ENCODE peak calls at places on chromosomes 2 and 18, in four cellular contexts. R, W, B and S are unnamed samples.
A peak's percentile ranks its signal among the peaks of the same experiment; 100 is the strongest.

GRCh38 chr2:174802459-174802858 is 38.2 kb upstream of the CHRNA1 start:
- DNase-seq in R (no peak), W (no peak), B (no peak), S (no peak)

GRCh38 chr2:619964-620363 is 57.2 kb downstream of the TMEM18 start:
- DNase-seq in R (no peak), W (no peak), B (no peak), S (no peak)

GRCh38 chr2:109261906-109262631 is 133.1 kb downstream of the SH3RF3 start:
- DNase-seq in R (no peak), W (no peak), B (peak; percentile 28), S (no peak)

GRCh38 chr2:46803551-46803885 is 112.1 kb downstream of the MCFD2 start:
- DNase-seq in R (no peak), W (no peak), B (peak; percentile 39), S (no peak)

GRCh38 chr2:524442-524841 is 152.8 kb downstream of the TMEM18 start:
- DNase-seq in R (no peak), W (no peak), B (no peak), S (no peak)

GRCh38 chr2:21270658-21271057 is 146.9 kb downstream of the TDRD15 start:
- DNase-seq in R (no peak), W (peak; percentile 82), B (peak; percentile 46), S (peak; percentile 92)

GRCh38 chr18:21803495-21803894 is 62.9 kb downstream of the MIB1 start:
- DNase-seq in R (no peak), W (no peak), B (no peak), S (no peak)

GRCh38 chr2:202577250-202578183 is 57.3 kb upstream of the FAM117B start:
- DNase-seq in R (no peak), W (no peak), B (no peak), S (no peak)

GRCh38 chr2:137964066-137964858 is at the start of gene HNMT:
- DNase-seq in R (peak; percentile 58), W (peak; percentile 14), B (peak; percentile 57), S (peak; percentile 55)

GRCh38 chr2:102065675-102066252 is 74.0 kb downstream of the IL1R2 start:
- DNase-seq in R (peak; percentile 57), W (no peak), B (no peak), S (no peak)

GRCh38 chr2:85769236-85769986 is 15.6 kb downstream of the ATOH8 start:
- DNase-seq in R (no peak), W (no peak), B (no peak), S (no peak)

GRCh38 chr2:85769987-85770362 is 16.2 kb downstream of the ATOH8 start:
- DNase-seq in R (no peak), W (no peak), B (no peak), S (no peak)

GRCh38 chr2:85766214-85766613 is 12.4 kb downstream of the ATOH8 start:
- DNase-seq in R (no peak), W (no peak), B (no peak), S (no peak)

GRCh38 chr2:85768713-85769112 is 14.9 kb downstream of the ATOH8 start:
- DNase-seq in R (peak; percentile 82), W (peak; percentile 87), B (no peak), S (peak; percentile 87)

DNA sequence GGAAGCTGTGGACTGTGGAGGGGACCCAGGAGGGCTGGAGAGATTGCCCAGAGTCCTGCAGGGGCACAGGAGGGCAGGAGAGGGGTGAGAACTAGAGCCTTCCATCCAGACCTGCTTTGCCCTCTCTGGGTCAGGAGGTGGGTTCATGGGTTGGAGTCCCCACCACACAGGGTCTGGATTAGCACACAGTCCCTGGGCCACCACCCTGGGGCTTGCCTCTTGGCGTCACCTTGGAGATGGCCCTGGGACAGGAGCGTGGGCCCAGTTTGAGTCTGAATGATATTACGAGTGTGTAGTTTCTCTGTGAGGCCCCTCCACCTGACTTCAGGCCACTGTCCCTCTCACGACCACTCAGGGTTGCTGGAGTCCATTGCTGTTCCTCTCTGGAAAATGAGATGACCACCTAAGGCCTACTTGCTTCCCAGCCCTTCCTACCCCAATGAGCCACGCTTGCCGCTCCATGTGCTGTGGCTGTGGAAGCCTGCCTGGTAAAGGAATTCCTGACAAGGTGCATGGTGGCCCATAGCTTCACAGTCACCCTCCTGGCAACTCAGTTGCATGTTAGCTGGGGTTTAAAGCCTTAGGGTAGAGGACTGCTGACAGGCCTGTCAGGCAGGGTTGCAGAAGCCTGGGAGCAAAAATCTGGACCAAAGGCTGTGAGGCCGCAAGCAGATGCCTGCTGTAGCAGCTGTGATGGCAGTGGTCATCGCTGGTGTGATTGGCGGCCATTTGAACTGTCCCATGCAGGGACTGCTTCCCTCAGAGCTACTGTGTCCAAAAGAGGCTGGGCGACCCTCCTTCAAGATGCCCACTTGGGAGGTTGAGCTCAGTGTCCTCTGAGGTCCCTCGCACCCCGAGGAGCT is 14.2 kb downstream of the ATOH8 start:
- DNase-seq in R (no peak), W (no peak), B (no peak), S (no peak)
- H3K4me1 ChIP-seq in R (peaks cover 84% of the 10 kb centered on the region), W (peaks cover 87% of the 10 kb centered on the region), B (peaks cover 5% of the 10 kb centered on the region), S (peaks cover 32% of the 10 kb centered on the region)

DNA sequence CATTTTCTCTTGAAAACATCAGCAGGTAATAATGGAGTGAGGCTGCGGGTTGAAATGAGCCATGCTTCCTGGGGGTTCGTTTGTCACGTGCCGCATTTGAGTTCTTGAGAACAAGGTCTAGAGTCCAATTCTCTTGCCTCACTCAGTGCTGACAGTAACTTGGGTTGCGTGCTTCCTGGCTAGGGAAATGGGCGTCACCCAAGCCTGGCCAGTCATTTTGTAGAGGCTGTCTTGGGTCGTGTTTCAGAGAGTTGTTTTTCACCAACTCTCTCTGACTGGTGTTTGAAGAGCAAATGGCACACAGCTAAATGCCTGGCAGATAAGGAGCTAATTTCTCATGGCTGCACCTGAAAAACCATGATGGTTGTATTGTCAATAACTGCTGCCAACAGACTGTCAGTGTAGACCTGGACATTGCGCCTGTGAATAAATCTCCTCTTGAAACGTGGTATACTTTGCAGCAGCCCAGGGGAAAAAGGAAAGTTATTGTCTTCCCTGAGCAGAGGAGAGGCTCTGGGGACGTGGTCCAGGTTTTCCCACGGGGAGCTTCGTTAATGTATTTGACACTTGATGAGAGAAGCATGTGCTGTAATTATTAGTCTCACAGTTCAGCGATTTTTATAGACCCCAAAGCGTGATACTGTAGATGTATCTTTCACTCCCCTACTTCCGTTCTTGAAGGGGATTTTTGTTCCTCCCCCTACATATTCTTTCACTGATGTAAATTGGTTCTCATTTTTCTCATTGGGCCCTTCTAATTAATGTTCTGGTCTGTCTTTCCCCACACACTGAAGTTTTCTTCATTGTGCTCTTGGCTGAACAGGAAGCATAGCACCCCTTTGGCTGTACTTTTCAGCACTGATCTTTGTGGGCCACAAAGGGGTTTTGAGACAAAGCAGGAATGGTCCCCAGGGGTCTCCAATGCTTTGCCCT is 196.1 kb downstream of the FHOD3 start:
- DNase-seq in R (no peak), W (no peak), B (peak; percentile 64), S (no peak)
- TF ChIP-seq POLR2A in R (no peak), W (no peak), B (no peak), S (no peak)

GRCh38 chr2:159863761-159864160 is 65.8 kb upstream of the CD302 start:
- DNase-seq in R (no peak), W (no peak), B (no peak), S (no peak)

GRCh38 chr2:159873136-159873728 is 75.2 kb upstream of the CD302 start:
- DNase-seq in R (no peak), W (no peak), B (no peak), S (peak; percentile 22)

GRCh38 chr2:159872353-159872752 is 74.3 kb upstream of the CD302 start:
- DNase-seq in R (no peak), W (no peak), B (no peak), S (no peak)

DNA sequence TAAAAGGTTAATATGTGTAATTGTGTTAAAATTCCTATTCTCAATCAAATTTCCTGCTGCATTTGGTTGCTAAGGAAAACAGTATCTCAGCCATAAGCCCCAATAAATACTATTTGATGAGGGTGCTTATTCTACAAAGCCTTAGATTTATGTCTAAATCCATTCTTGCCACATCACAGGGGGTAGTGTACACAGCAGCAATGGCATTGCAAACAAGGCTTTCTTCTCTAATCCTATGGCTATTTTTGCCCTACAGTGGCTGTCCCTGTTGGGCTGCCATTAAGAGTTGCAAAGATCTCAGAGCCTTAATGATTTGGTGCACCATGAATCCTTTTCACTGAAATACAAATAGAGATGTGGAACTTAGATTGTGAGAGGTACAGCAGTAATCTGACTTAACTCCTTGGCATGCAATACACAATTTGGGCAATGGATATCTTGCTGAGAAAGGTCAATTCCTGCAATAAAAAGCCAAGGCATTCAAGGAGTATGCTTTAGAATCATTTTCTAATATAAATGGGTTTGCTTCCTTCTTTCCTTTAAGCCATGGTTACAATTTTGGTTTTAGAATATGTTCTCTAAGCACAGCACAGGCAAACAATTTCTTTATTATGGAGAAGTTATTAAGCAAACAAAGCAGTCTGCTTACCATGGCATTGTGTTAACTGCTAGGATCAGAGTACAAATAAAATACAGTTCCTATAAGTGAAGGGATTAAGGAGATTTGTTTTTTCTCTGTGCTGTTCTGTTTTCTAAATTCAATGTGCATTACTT is 69.7 kb upstream of the CD302 start:
- DNase-seq in R (no peak), W (no peak), B (no peak), S (no peak)
- H3K36me3 ChIP-seq in R (no peaks in the 10 kb centered on the region), W (no peaks in the 10 kb centered on the region), B (peaks cover 33% of the 10 kb centered on the region), S (no peaks in the 10 kb centered on the region)

GRCh38 chr2:12007282-12007681 is 260.9 kb downstream of the LPIN1 start:
- DNase-seq in R (no peak), W (no peak), B (no peak), S (no peak)

GRCh38 chr2:12010059-12010458 is 263.6 kb downstream of the LPIN1 start:
- DNase-seq in R (no peak), W (no peak), B (no peak), S (no peak)

GRCh38 chr2:12009323-12009905 is 263.0 kb downstream of the LPIN1 start:
- DNase-seq in R (no peak), W (no peak), B (no peak), S (no peak)

GRCh38 chr2:12006841-12007240 is 260.4 kb downstream of the LPIN1 start:
- DNase-seq in R (no peak), W (no peak), B (no peak), S (no peak)

GRCh38 chr2:12008425-12009061 is 262.1 kb downstream of the LPIN1 start:
- DNase-seq in R (no peak), W (no peak), B (no peak), S (no peak)
- H3K4me1 ChIP-seq in R (peaks cover 12% of the 10 kb centered on the region), W (peaks cover 2% of the 10 kb centered on the region), B (no peaks in the 10 kb centered on the region), S (no peaks in the 10 kb centered on the region)

GRCh38 chr2:238169021-238169707 is 10.4 kb downstream of the ERFE start:
- DNase-seq in R (no peak), W (peak; percentile 11), B (peak; percentile 34), S (no peak)
- TF ChIP-seq POLR2A in R (no peak), W (no peak), B (no peak), S (no peak)

GRCh38 chr18:9130806-9131205 is 5.8 kb upstream of the ANKRD12 start:
- DNase-seq in R (no peak), W (no peak), B (no peak), S (no peak)

GRCh38 chr18:9130195-9130594 is 6.4 kb upstream of the ANKRD12 start:
- DNase-seq in R (no peak), W (no peak), B (no peak), S (no peak)

GRCh38 chr18:9124824-9125223 is 11.8 kb upstream of the ANKRD12 start:
- DNase-seq in R (no peak), W (no peak), B (no peak), S (no peak)

GRCh38 chr18:9123520-9123919 is 13.1 kb upstream of the ANKRD12 start:
- DNase-seq in R (no peak), W (no peak), B (no peak), S (no peak)

DNA sequence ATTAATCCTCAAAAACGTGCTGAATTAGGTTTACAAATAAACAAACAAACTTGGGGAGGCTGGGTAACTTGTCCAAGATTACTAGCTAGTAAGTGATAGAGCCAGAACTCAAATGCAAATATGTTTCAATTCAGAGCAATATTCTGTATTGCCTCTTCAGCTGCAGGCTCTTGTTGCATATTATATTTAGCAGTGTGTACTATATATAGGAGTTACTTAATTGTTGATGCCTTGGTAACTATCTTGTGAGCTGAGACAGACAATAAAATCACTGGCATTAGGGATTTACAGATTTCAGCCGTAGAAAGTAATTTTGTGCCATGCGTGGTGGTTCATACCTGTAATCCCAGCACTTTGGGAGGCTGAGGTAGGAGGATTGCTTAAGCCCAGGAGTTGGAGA is 10.2 kb upstream of the ANKRD12 start:
- DNase-seq in R (no peak), W (no peak), B (no peak), S (no peak)
- H3K36me3 ChIP-seq in R (peaks cover 89% of the 10 kb centered on the region), W (peaks cover 100% of the 10 kb centered on the region), B (peaks cover 70% of the 10 kb centered on the region), S (no peaks in the 10 kb centered on the region)